ENCODE peak calls at places on chromosomes 2 and 18, in six cellular contexts. W is K562, S is GM12891, C is HepG2, R is H1, E is GM12878. D is an unnamed sample.

GRCh38 chr2:137836671-137837070 is 127.6 kb upstream of the HNMT start:
- DNase-seq in W (no peak), S (no peak), C (no peak), R (no peak), E (no peak), D (no peak)

GRCh38 chr18:49048361-49048760 is 97.6 kb upstream of the SMAD7 start:
- DNase-seq in W (no peak), S (no peak), C (no peak), R (no peak), E (no peak), D (no peak)

GRCh38 chr2:215105607-215106354 is 32.6 kb downstream of the ABCA12 start:
- DNase-seq in W (no peak), S (no peak), C (no peak), R (no peak), E (no peak), D (no peak)

GRCh38 chr2:172921538-172922236 is 154.0 kb upstream of the MAP3K20 start:
- DNase-seq in W (no peak), S (no peak), C (no peak), R (no peak), E (no peak), D (no peak)

GRCh38 chr18:51330148-51330547 is 132.7 kb upstream of the MEX3C start:
- DNase-seq in W (no peak), S (no peak), C (no peak), R (no peak), E (no peak), D (no peak)

GRCh38 chr2:84393829-84394228 is 65.3 kb downstream of the SUCLG1 start:
- DNase-seq in W (no peak), S (no peak), C (no peak), R (no peak), E (no peak), D (no peak)

GRCh38 chr2:98153402-98153938 is 66.5 kb downstream of the VWA3B start:
- DNase-seq in W (no peak), S (no peak), C (no peak), R (no peak), E (no peak), D (no peak)

GRCh38 chr2:9984861-9985480 is 33.5 kb downstream of the GRHL1 start:
- DNase-seq in W (no peak), S (no peak), C (no peak), R (no peak), E (no peak), D (no peak)

GRCh38 chr2:49129034-49129433 is 25.3 kb downstream of the FSHR start:
- DNase-seq in W (no peak), S (no peak), C (no peak), R (no peak), E (peak), D (no peak)

GRCh38 chr2:198374375-198375072 is 570.1 kb downstream of the PLCL1 start:
- DNase-seq in W (peak), S (no peak), C (peak), R (peak), E (no peak), D (no peak)

GRCh38 chr2:46356993-46357392 is 59.8 kb downstream of the EPAS1 start:
- DNase-seq in W (no peak), S (no peak), C (no peak), R (no peak), E (no peak), D (no peak)

GRCh38 chr2:85410584-85411404 is 628 bp upstream of the CAPG start:
- DNase-seq in W (no peak), S (no peak), C (peak), R (no peak), E (no peak), D (no peak)

GRCh38 chr2:151258121-151258520 is 3.5 kb downstream of the RBM43 start:
- DNase-seq in W (no peak), S (no peak), C (no peak), R (no peak), E (no peak), D (no peak)

GRCh38 chr18:32010124-32010745 is 8.4 kb upstream of the RNF125 start:
- DNase-seq in W (no peak), S (no peak), C (no peak), R (peak), E (no peak), D (no peak)

GRCh38 chr2:86286518-86286917 is 50.9 kb downstream of the REEP1 start:
- DNase-seq in W (no peak), S (no peak), C (no peak), R (no peak), E (no peak), D (no peak)

GRCh38 chr18:76686737-76687231 is 135.6 kb upstream of the ZNF236 start:
- DNase-seq in W (no peak), S (peak), C (peak), R (no peak), E (peak), D (no peak)

GRCh38 chr2:194087569-194087968 is 1569.5 kb upstream of the SLC39A10 start:
- DNase-seq in W (no peak), S (no peak), C (no peak), R (no peak), E (no peak), D (no peak)

GRCh38 chr2:159497256-159497655 is 119.1 kb downstream of the BAZ2B start:
- DNase-seq in W (peak), S (no peak), C (peak), R (no peak), E (no peak), D (no peak)

GRCh38 chr2:226721541-226721940 is 78.1 kb downstream of the IRS1 start:
- DNase-seq in W (no peak), S (no peak), C (no peak), R (no peak), E (no peak), D (no peak)

GRCh38 chr2:218079943-218080913 is 11.2 kb downstream of the RUFY4 start:
- DNase-seq in W (no peak), S (no peak), C (peak), R (no peak), E (no peak), D (no peak)

GRCh38 chr2:154029504-154029903 is 157.8 kb downstream of the GALNT13 start:
- DNase-seq in W (no peak), S (no peak), C (no peak), R (no peak), E (no peak), D (no peak)

GRCh38 chr2:31578316-31578715 is 2.4 kb downstream of the SRD5A2 start:
- DNase-seq in W (no peak), S (no peak), C (peak), R (no peak), E (no peak), D (no peak)

GRCh38 chr18:63264871-63265270 is 54.7 kb downstream of the BCL2 start:
- DNase-seq in W (no peak), S (no peak), C (no peak), R (no peak), E (no peak), D (no peak)

GRCh38 chr2:173457366-173457765 is 102.7 kb downstream of the CDCA7 start:
- DNase-seq in W (no peak), S (no peak), C (no peak), R (no peak), E (no peak), D (no peak)

GRCh38 chr2:1581965-1582625 is 162.2 kb downstream of the PXDN start:
- DNase-seq in W (no peak), S (no peak), C (no peak), R (no peak), E (no peak), D (no peak)

GRCh38 chr2:147365577-147365976 is 479.3 kb upstream of the ACVR2A start:
- DNase-seq in W (no peak), S (no peak), C (no peak), R (no peak), E (no peak), D (no peak)

GRCh38 chr18:26547302-26548143 is 830 bp downstream of the KCTD1 start:
- DNase-seq in W (no peak), S (peak), C (no peak), R (no peak), E (no peak), D (peak)

GRCh38 chr2:25233916-25234610 is 65.7 kb upstream of the POMC start:
- DNase-seq in W (no peak), S (no peak), C (no peak), R (no peak), E (no peak), D (no peak)

GRCh38 chr2:9765611-9766531 is 77.4 kb upstream of the TAF1B start:
- DNase-seq in W (peak), S (no peak), C (peak), R (no peak), E (no peak), D (no peak)

GRCh38 chr2:72780483-72780882 is 45.4 kb downstream of the EXOC6B start:
- DNase-seq in W (no peak), S (no peak), C (peak), R (no peak), E (no peak), D (no peak)

GRCh38 chr2:171160119-171160629 is 519 bp downstream of the TLK1 start:
- DNase-seq in W (peak), S (peak), C (peak), R (no peak), E (no peak), D (peak)

GRCh38 chr2:40455661-40456060 is 3.8 kb upstream of the SLC8A1 start:
- DNase-seq in W (no peak), S (no peak), C (no peak), R (no peak), E (no peak), D (no peak)

GRCh38 chr18:48946329-48946835 is 4.4 kb downstream of the SMAD7 start:
- DNase-seq in W (no peak), S (no peak), C (peak), R (no peak), E (no peak), D (no peak)

GRCh38 chr18:11047156-11047555 is 102.2 kb downstream of the PIEZO2 start:
- DNase-seq in W (no peak), S (no peak), C (no peak), R (no peak), E (no peak), D (no peak)

GRCh38 chr2:216777637-216778273 is 82.1 kb downstream of the TNP1 start:
- DNase-seq in W (peak), S (peak), C (peak), R (peak), E (peak), D (peak)

GRCh38 chr2:162316590-162316989 is 1.9 kb downstream of the IFIH1 start:
- DNase-seq in W (no peak), S (no peak), C (no peak), R (no peak), E (no peak), D (no peak)

DNA sequence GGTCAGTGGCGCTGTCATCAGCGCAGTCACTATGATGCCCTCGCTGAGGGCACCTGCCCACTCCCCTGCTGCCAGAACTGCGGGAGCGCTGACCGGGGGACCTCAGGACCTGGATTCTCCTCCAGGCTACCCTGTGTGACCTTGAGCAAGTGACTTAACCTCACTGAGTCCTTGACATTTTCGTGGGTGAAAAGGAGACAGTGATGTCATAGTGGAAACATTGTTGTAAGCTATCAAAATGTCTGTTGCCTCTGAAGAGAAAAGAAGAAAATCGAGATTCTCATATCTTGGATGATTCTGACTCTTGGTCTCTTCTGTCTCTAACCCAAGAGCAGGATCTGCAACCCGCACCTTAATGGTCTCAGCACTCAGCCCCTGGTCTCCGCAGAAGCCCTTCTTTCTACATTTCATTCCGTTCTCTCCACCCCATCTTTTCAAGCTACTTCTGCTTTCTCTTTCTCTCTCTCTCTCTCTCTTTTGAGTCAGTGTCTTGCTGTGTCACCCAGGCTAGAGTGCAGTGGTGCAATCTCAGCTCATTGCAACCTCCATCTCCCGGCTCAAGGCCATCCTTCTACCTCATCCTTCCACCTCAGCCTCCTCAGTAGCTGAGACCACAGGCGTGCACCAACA is 987 bp upstream of the TUBA4A start:
- DNase-seq in W (no peak), S (no peak), C (no peak), R (no peak), E (no peak), D (no peak)
- TF ChIP-seq POLR2AphosphoS5 in W (no peak), S (no peak), C (no peak), R (no peak), E (no peak), D (no peak)

DNA sequence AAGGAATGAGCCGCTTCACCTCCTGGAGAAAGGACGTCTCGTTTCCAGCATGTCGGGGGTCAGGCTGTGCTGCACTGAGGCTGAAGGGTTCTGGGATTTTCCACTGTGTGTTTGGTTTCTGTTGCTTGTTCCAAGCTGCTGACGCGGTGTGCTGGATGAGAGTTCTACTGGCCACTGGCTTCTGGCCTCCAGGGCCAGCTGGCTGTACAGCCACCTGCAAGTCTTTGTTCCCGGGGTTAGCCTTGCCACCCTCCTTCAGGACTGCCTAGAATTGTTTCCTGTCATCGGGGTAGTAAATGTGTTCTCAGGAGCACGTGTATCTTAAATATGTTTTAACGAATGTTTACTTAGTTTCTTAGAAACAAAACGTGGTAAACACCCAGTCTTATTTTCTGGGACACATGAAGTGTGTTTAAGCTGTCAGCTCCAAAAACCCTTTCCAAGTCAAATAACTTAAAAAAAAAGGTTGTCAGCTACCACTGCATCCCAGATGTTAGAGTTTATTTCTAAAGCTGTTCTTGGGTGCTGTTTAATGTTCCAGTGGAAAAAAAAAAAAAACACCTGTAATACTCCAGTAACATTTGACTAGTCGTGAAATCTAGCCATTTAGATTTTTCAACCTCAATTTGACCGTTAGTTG is 231.2 kb downstream of the AGAP1 start:
- DNase-seq in W (no peak), S (no peak), C (no peak), R (no peak), E (no peak), D (no peak)
- TF ChIP-seq TAF1 in W (no peak), S (no peak), C (no peak), R (no peak), E (no peak), D (no peak)

GRCh38 chr2:202237787-202238233 is 587 bp downstream of the SUMO1 start:
- DNase-seq in W (no peak), S (peak), C (peak), R (no peak), E (no peak), D (peak)

GRCh38 chr2:202238234-202239197 is at the start of gene SUMO1:
- DNase-seq in W (peak), S (peak), C (peak), R (peak), E (peak), D (peak)
- TF ChIP-seq POLR2A in W (peak), S (peak), C (peak), R (peak), E (peak), D (peak)

GRCh38 chr2:70921839-70922590 is 13.7 kb upstream of the ATP6V1B1 start:
- DNase-seq in W (no peak), S (no peak), C (peak), R (no peak), E (no peak), D (no peak)

GRCh38 chr2:70920367-70920715 is 15.4 kb upstream of the ATP6V1B1 start:
- DNase-seq in W (no peak), S (no peak), C (no peak), R (no peak), E (no peak), D (no peak)

GRCh38 chr2:70921031-70921430 is 14.7 kb upstream of the ATP6V1B1 start:
- DNase-seq in W (no peak), S (no peak), C (no peak), R (no peak), E (no peak), D (no peak)

GRCh38 chr2:70918016-70918415 is 17.7 kb upstream of the ATP6V1B1 start:
- DNase-seq in W (no peak), S (no peak), C (no peak), R (no peak), E (no peak), D (no peak)

DNA sequence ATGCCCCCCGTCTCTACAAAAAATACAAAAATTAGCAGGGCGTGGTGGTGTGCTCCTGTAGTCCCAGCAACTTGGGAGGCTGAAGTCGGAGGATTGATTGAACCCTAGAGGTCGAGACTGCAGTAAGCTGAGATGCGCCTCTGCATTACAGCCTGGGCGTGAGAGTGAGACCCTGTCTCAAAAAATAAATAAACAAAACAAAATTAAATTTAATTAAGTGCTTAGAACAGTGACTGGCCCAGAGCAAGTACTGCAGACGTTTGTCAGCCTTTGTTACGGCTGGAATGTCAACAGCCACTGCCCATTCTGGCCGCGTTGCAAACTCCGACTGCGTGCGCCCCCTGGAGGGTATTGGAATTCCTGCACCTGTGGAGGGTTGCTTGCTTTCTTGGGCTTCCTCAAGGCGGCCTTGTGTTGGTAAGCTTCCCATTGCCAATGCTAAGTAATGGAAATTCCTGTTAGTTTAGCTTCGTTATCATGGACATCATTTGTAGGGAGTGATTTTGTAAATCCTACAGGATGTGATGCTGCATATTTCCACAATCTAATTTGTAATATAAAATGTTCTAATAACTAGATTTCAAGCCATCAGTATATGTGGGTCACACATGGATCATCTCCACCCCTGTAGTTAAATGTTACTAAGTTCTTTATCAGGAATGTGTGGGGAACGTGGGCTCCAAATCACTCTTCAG is 15.9 kb upstream of the ATP6V1B1 start:
- DNase-seq in W (peak), S (peak), C (peak), R (peak), E (no peak), D (peak)
- TF ChIP-seq POLR2AphosphoS5 in W (no peak), S (no peak), C (no peak), R (no peak), E (no peak), D (no peak)

DNA sequence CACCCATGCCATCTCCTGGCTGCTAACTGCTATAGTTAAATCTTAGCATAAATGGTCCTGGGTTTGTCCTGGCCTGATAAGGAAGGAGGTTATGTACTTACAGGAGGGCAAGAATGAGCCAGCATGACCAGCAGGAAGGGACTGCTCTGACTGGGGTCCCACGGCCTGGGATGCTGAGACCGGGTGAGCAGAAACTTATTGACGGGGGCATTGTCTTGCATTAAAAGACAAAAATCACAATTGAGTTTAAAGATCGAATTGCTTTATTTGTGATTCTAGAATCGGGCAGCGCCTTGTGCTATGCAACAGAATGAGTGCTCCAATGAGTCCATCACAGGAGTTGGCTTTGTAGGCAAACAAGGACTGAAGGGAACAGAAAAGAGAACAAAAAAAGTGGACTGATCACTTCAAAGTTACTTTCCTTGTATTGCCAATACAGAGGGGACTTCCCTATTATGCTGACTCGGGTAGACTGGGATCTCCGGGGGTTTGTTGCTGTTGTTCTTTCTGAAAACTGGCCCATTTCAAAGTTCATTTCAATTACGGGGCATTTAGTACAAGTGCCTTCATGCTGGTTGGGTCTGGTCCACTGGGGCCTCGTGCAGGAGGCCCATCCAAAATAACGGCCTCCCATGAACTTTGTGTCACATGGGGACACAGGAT is 87.1 kb upstream of the SLC66A3 start:
- DNase-seq in W (no peak), S (no peak), C (no peak), R (no peak), E (no peak), D (no peak)
- TF ChIP-seq TAF1 in W (no peak), S (no peak), C (no peak), R (no peak), E (no peak), D (no peak)